ENCODE peak calls at places on chromosomes 1 and 21, in six cellular contexts. I is heart left ventricle, Q is astrocyte of the spinal cord, C is fibroblast of pulmonary artery, M is left lung, T is cardiac fibroblast. H is an unnamed sample.

GRCh38 chr1:41638086-41639024 is 153.9 kb upstream of the EDN2 start:
- DNase-seq in I (no peak), Q (no peak), C (no peak), M (no peak), T (no peak), H (no peak)

GRCh38 chr1:29379438-29380073 is 143.2 kb downstream of the PTPRU start:
- DNase-seq in I (no peak), Q (peak), C (peak), M (no peak), T (peak), H (peak)

GRCh38 chr1:230825804-230826160 is 42.5 kb downstream of the C1orf198 start:
- DNase-seq in I (no peak), Q (no peak), C (no peak), M (no peak), T (no peak), H (peak)

GRCh38 chr1:209246660-209247059 is 336.9 kb upstream of the CAMK1G start:
- DNase-seq in I (no peak), Q (peak), C (no peak), M (no peak), T (peak), H (peak)

GRCh38 chr1:3369437-3370076 is 84.9 kb upstream of the ARHGEF16 start:
- DNase-seq in I (no peak), Q (peak), C (peak), M (no peak), T (peak), H (peak)

GRCh38 chr1:191904991-191905390 is 253.3 kb upstream of the RGS18 start:
- DNase-seq in I (no peak), Q (no peak), C (no peak), M (no peak), T (no peak), H (no peak)

GRCh38 chr1:204255966-204256365 is 42.2 kb upstream of the GOLT1A start:
- DNase-seq in I (no peak), Q (no peak), C (peak), M (no peak), T (peak), H (peak)

GRCh38 chr21:35628331-35628730 is 432.0 kb downstream of the SETD4 start:
- DNase-seq in I (no peak), Q (no peak), C (no peak), M (no peak), T (no peak), H (no peak)

GRCh38 chr1:94156226-94156625 is 35.3 kb upstream of the ABCA4 start:
- DNase-seq in I (no peak), Q (no peak), C (peak), M (no peak), T (no peak), H (no peak)

GRCh38 chr1:151975311-151976014 is 18.2 kb downstream of the S100A10 start:
- DNase-seq in I (no peak), Q (no peak), C (no peak), M (no peak), T (no peak), H (no peak)

GRCh38 chr1:15100369-15101111 is 53.0 kb upstream of the TMEM51 start:
- DNase-seq in I (no peak), Q (peak), C (peak), M (no peak), T (peak), H (peak)

GRCh38 chr1:46166521-46167462 is 8.1 kb upstream of the TSPAN1 start:
- DNase-seq in I (peak), Q (no peak), C (peak), M (peak), T (no peak), H (no peak)

GRCh38 chr1:54490361-54491248 is 57.4 kb upstream of the ACOT11 start:
- DNase-seq in I (peak), Q (no peak), C (no peak), M (no peak), T (no peak), H (no peak)

GRCh38 chr1:22920734-22921451 is 51.8 kb downstream of the LACTBL1 start:
- DNase-seq in I (no peak), Q (no peak), C (no peak), M (no peak), T (no peak), H (no peak)

GRCh38 chr1:21814241-21814918 is 2.3 kb downstream of the LDLRAD2 start:
- DNase-seq in I (no peak), Q (no peak), C (no peak), M (no peak), T (no peak), H (no peak)
- TF ChIP-seq CTCF in I (peak), Q (peak), C (peak), M (peak), T (peak), H (peak)

GRCh38 chr1:58497499-58497898 is 49.0 kb downstream of the OMA1 start:
- DNase-seq in I (no peak), Q (no peak), C (no peak), M (no peak), T (no peak), H (no peak)
- H3K4me3 ChIP-seq in I (no peak), Q (no peak), C (no peak), M (no peak), T (no peak), H (no peak)

GRCh38 chr1:154746620-154747299 is 123.3 kb downstream of the KCNN3 start:
- DNase-seq in I (no peak), Q (no peak), C (no peak), M (no peak), T (no peak), H (no peak)

GRCh38 chr1:154747380-154747779 is 122.7 kb downstream of the KCNN3 start:
- DNase-seq in I (no peak), Q (no peak), C (no peak), M (no peak), T (no peak), H (no peak)

GRCh38 chr1:154750681-154751665 is 119.1 kb downstream of the KCNN3 start:
- DNase-seq in I (no peak), Q (no peak), C (no peak), M (no peak), T (no peak), H (no peak)

GRCh38 chr1:154747841-154748766 is 122.0 kb downstream of the KCNN3 start:
- DNase-seq in I (no peak), Q (peak), C (peak), M (no peak), T (no peak), H (no peak)

DNA sequence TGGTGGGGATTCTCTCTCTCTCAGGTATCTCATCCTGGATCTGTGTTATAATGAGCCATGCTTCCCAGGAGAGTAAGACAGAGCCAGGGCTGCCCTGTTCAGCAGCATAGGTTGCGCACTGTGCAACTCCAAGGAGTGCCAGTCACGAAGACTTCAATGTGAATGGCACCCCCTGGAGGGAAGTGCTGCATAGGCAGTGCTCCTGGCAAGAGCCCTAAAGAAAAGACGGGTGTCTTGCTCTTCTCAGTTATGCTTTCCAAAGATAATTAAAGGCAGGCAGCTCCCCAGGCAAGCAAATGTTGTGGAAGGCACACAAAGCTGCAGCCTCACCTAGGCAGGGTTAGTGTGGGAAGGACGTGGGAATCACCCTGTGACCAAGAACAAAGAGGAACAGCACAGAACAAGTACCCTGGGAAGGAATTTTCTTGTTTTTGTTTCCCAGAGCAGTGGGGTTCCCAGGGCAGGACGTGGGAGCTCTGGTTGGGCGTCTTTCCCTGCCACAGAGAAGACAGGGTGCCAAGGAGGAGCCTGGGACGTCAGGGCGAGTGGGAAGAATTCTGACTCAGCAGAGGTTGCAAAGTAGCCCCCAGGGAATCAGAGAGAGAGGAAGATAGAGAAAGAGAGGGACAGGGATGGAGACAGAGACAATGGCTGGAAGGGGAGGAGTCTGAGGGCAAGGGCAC is 120.9 kb downstream of the KCNN3 start:
- DNase-seq in I (no peak), Q (peak), C (peak), M (no peak), T (peak), H (peak)
- TF ChIP-seq CTCF in I (peak), Q (peak), C (peak), M (no peak), T (peak), H (peak)

DNA sequence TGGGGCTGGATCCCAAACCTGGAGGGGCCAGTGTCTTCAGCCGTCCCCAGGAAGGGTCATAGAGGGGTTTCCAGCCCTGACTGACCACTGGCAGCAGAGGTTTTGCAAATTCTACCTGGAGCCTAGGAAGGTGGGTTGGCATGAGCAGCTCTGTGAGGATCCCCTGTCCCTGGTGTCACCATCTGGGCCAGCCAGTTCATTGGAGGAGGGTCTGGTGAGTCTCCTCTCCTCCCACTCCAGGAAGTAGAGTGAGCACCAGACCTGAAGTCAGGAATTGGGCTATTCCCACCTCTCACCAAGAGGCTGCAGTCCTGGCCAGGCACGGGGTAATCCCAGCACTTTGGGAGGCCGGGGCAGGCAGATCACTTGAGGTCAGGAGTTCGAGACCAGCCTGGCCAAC is 57.4 kb downstream of the UBIAD1 start:
- DNase-seq in I (no peak), Q (no peak), C (no peak), M (no peak), T (no peak), H (no peak)
- H3K4me3 ChIP-seq in I (no peak), Q (no peak), C (no peak), M (no peak), T (no peak), H (no peak)

DNA sequence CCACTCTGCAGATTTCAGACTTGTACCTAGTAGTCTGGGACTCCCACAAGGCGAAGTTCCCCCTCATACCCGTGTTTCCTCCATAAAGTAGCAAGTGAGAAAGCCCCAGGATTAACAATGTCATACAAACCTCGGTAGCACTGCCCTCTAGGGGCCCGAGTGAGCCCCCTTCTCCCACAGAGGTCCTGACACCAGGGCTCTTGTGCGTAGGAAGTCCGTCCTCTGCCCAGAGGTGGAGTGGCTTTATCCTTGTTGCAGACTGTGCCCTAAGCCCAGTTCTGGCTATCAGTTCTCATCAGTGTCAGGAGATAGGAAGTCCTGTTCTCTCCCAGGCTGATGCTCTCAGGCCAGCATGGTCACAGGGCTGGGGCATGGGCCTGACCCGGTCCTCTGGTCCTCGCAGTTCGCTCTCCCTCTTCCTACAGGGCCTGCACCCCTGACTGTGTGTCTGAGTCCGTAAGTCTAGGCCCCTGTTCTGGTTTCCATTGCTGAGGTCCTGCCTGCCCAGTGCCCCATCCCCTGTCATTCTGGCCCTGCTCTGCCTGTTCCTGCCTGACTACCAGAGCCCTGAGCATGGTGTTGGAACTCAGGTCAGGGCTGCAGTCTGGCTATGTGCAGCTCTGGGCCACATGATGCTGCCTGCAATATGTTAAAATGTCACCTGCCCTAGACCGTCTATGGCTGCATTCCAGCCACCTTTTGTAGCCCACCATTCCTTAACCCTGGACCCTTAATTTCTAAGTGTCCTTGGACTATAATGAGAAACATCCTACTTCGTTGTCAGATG is 285.6 kb downstream of the ASTN1 start:
- DNase-seq in I (no peak), Q (no peak), C (no peak), M (no peak), T (no peak), H (no peak)
- TF ChIP-seq CTCF in I (no peak), Q (peak), C (no peak), M (no peak), T (no peak), H (no peak)

H was measured in fibroblast of mammary gland.